ENCODE peak calls at places on chromosomes 4 and X, in five cellular contexts. T is heart right ventricle; K is CD8-positive, alpha-beta T cell; C is fibroblast of mammary gland; N is epithelial cell of esophagus. Q is an unnamed sample.

GRCh38 chr4:121062466-121062975 is 9.8 kb downstream of the NDNF start:
- DNase-seq in C (no peak), K (no peak), T (no peak), N (no peak), Q (no peak)

GRCh38 chr4:138562544-138562961 is 320.4 kb upstream of the SLC7A11 start:
- DNase-seq in T (no peak), K (no peak), N (peak), C (peak), Q (peak)

GRCh38 chr4:159697322-159698283 is 594.7 kb downstream of the RAPGEF2 start:
- DNase-seq in C (no peak), T (no peak), N (peak), K (no peak), Q (no peak)

GRCh38 chr4:170391066-170391754 is 301.5 kb upstream of the AADAT start:
- DNase-seq in T (no peak), K (no peak), C (peak), N (peak), Q (peak)

GRCh38 chrX:25650216-25650615 is 487.9 kb upstream of the MAGEB18 start:
- DNase-seq in K (no peak), C (no peak), T (no peak), N (peak), Q (peak)

GRCh38 chrX:119417842-119418241 is 18.7 kb downstream of the SLC25A43 start:
- DNase-seq in N (no peak), K (no peak), T (no peak), C (peak), Q (peak)

GRCh38 chr4:6076391-6076790 is 58.2 kb upstream of the C4orf50 start:
- DNase-seq in K (no peak), T (no peak), N (no peak), C (no peak), Q (no peak)

GRCh38 chrX:156002517-156002916 is 5.0 kb downstream of the IL9R start:
- DNase-seq in K (no peak), T (no peak), C (no peak), N (peak), Q (no peak)

GRCh38 chr4:53622739-53623151 is 31.5 kb upstream of the LNX1 start:
- DNase-seq in N (peak), K (no peak), T (no peak), C (peak), Q (peak)

GRCh38 chr4:118329849-118330248 is 23.0 kb downstream of the PRSS12 start:
- DNase-seq in T (no peak), N (no peak), C (no peak), K (no peak), Q (no peak)

GRCh38 chr4:119652978-119653377 is 24.4 kb upstream of the PDE5A start:
- DNase-seq in C (peak), N (no peak), K (no peak), T (no peak), Q (peak)

DNA sequence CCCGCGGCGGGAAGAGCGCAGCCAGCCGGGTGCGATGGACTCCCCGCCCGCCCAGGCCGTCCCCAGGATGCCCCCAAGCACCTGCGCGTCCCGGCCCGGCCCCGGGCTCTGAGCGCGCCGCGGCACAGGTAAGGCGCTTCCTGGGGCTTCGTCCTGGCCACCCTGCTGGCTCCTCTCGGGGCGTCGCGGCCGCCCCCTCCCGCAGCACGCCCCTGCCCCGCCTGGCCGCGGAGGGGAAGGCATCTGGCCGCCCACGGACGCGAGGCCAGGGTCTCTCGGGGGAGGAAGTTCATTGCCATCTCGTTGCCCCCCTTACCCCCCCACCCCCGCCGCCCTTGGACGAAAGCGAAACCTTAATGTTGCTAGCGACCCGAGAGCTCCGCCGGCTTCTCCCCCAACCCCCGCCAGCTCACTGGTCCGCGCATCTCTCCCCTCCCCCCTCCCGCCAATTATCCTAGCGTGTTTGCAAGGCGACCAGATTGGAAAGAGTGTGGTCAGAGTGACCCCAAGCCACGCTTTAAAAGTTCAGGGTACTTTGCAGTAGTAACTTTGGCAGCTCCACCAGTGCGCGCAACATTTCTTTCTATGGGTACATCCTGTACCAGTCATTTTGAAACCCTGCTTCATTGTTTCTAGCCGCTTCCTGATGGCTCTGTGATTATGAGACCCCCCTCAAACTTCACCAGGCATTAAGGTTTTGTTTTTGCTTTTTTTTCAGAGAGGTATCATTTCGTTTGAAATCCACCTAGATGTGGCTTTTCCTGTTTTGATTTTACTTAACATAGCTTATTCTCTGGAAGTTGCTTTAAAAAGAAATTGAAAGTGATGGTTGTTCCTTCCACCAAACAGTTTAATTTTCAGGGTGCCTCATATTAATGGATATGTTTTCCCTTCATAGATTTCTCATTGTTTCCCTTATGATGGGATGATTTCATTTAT is 606 bp downstream of the TBC1D1 start:
- DNase-seq in T (no peak), N (peak), K (peak), C (peak), Q (no peak)
- H3K4me3 ChIP-seq in T (peak), N (peak), K (peak), C (peak), Q (peak)

GRCh38 chr4:144557404-144557803 is 88.6 kb upstream of the HHIP start:
- DNase-seq in C (peak), T (no peak), K (no peak), N (no peak), Q (peak)

GRCh38 chr4:144556636-144557035 is 89.3 kb upstream of the HHIP start:
- DNase-seq in N (no peak), K (no peak), C (no peak), T (no peak), Q (no peak)

GRCh38 chr4:144565558-144566195 is 80.3 kb upstream of the HHIP start:
- DNase-seq in C (no peak), K (no peak), N (no peak), T (no peak), Q (peak)

GRCh38 chr4:144564358-144564757 is 81.6 kb upstream of the HHIP start:
- DNase-seq in K (no peak), N (no peak), C (no peak), T (no peak), Q (no peak)

GRCh38 chr4:144562019-144562740 is 83.8 kb upstream of the HHIP start:
- DNase-seq in C (peak), K (no peak), N (no peak), T (no peak), Q (peak)
- TF ChIP-seq CTCF in C (no peak), K (no peak), N (peak), T (no peak), Q (no peak)

DNA sequence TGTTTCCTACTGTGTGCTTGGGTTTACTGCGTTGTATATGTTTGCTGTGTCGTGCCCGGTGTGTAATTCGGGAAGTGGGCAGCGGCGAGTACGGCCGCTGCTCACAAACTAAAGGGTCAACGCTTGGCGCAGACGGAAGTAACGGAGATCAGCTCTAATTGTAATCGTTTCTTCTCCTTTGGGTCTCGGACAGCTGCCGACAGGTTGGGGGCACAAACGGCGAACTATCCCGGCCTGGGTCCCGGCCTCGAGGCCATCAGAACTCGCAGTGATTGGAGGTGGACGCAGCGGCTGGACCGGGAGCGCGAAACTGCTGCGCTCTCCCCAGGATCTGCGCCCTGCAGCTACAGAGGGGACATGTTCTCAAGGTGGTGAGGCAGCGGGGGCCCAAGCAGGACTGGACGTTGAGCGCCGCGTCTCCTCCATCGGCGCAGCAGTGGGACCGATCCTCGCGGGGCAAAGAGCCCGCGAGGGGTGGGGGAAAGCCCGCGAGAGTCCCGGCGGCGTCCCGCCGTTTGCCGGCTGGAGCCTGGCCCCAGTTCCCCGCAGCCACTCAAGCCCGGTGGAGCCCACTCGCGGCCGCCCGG is 516 bp upstream of the ZIC3 start:
- DNase-seq in C (no peak), T (no peak), K (no peak), N (no peak), Q (no peak)
- H3K4me3 ChIP-seq in C (no peak), T (peak), K (no peak), N (no peak), Q (peak)

GRCh38 chr4:167023359-167023925 is 210.9 kb downstream of the SPOCK3 start:
- DNase-seq in N (peak), K (no peak), C (no peak), T (no peak), Q (no peak)
- TF ChIP-seq CTCF in N (no peak), K (no peak), C (no peak), T (no peak), Q (no peak)

GRCh38 chr4:25873632-25874129 is 10.9 kb upstream of the SEL1L3 start:
- DNase-seq in T (no peak), C (no peak), K (no peak), N (no peak), Q (no peak)
- H3K4me3 ChIP-seq in T (no peak), C (no peak), K (no peak), N (no peak), Q (no peak)

GRCh38 chrX:38798956-38799355 is 2.3 kb upstream of the MID1IP1 start:
- DNase-seq in T (no peak), N (peak), C (peak), K (no peak), Q (peak)

GRCh38 chrX:38796926-38797325 is 4.3 kb upstream of the MID1IP1 start:
- DNase-seq in T (no peak), K (no peak), N (peak), C (peak), Q (peak)

GRCh38 chrX:38800981-38801845 is at the start of gene MID1IP1:
- DNase-seq in T (peak), K (peak), N (peak), C (peak), Q (peak)

GRCh38 chrX:38803286-38803608 is 2.0 kb downstream of the MID1IP1 start:
- DNase-seq in T (no peak), K (no peak), C (no peak), N (peak), Q (no peak)

GRCh38 chrX:38799995-38800394 is 1.3 kb upstream of the MID1IP1 start:
- DNase-seq in N (no peak), C (peak), T (no peak), K (peak), Q (no peak)
- TF ChIP-seq CTCF in N (no peak), C (no peak), T (peak), K (peak), Q (no peak)

GRCh38 chr4:34200535-34200934 is 2043.8 kb downstream of the ARAP2 start:
- DNase-seq in K (no peak), N (no peak), T (no peak), C (no peak), Q (peak)
- H3K4me3 ChIP-seq in K (no peak), N (no peak), T (no peak), C (no peak), Q (no peak)

GRCh38 chrX:114344756-114345155 is 239.1 kb upstream of the HTR2C start:
- DNase-seq in N (peak), K (no peak), C (peak), T (no peak), Q (peak)
- TF ChIP-seq CTCF in N (peak), K (no peak), C (peak), T (peak), Q (peak)

GRCh38 chr4:374298-375160 is 36.9 kb downstream of the ZNF141 start:
- DNase-seq in K (no peak), N (no peak), T (no peak), C (no peak), Q (no peak)
- H3K4me3 ChIP-seq in K (peak), N (no peak), T (no peak), C (no peak), Q (no peak)

GRCh38 chrX:94057385-94057784 is 383.4 kb downstream of the FAM133A start:
- DNase-seq in K (no peak), C (no peak), T (no peak), N (peak), Q (no peak)

GRCh38 chrX:94053575-94053974 is 379.6 kb downstream of the FAM133A start:
- DNase-seq in C (no peak), N (peak), T (no peak), K (no peak), Q (no peak)

DNA sequence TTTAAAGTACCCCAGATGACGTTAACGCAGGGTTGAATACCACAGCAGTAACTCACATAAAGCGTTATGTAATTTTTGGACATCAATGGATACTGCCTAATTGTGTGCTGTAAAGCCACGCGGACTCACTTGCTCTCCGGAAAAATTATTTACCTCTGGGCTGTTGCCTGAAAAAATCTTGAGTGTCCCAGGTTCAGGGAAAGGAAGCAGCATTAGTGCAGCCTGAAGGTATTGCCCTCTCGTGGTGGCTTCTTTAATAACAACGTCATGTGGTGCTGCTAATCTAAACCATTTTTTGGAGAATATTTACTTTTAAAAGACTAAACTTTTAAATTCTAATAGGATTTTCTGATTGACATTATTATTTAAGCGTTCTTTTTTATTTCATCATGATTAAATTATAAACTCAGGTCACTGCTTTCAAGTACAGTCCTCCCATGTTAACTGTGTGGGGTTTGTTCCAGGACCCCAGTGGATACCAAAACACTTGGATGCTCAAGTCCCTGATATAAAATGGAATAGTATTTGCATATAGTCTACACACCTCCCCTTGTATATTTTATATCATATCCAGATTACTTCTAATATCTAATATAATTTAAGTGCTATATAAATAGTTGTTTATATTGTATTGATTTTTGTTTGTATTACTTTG is 384.8 kb downstream of the FAM133A start:
- DNase-seq in K (no peak), C (peak), N (peak), T (no peak), Q (peak)
- TF ChIP-seq CTCF in K (no peak), C (peak), N (peak), T (peak), Q (peak)